ENCODE peak calls at places on chromosomes 13 and 19, in four cellular contexts. G is tibial artery, R is left ventricle myocardium inferior, O is PC-9. J is an unnamed sample.

GRCh38 chr19:5293607-5294089 is 47.0 kb downstream of the PTPRS start:
- DNase-seq in R (no peak), G (no peak), O (no peak), J (no peak)

GRCh38 chr19:30528919-30529318 is 156.7 kb downstream of the ZNF536 start:
- DNase-seq in R (no peak), O (no peak), G (no peak), J (no peak)

GRCh38 chr19:9407827-9408226 is 27.5 kb downstream of the ZNF266 start:
- DNase-seq in G (no peak), R (no peak), O (no peak), J (no peak)

GRCh38 chr13:36029171-36029570 is 102.0 kb downstream of the DCLK1 start:
- DNase-seq in R (no peak), G (no peak), O (no peak), J (peak)

GRCh38 chr13:30690282-30691188 is 44.8 kb upstream of the ALOX5AP start:
- DNase-seq in O (peak), R (peak), G (peak), J (peak)

GRCh38 chr19:49929121-49929610 is at the start of the genes ATF5 and NUP62:
- DNase-seq in G (peak), R (peak), O (peak), J (peak)

GRCh38 chr19:29785955-29786589 is 25.7 kb upstream of the CCNE1 start:
- DNase-seq in R (no peak), G (no peak), O (no peak), J (no peak)

GRCh38 chr13:25771641-25772478 is 280.0 kb downstream of the SHISA2 start:
- DNase-seq in O (no peak), G (no peak), R (no peak), J (peak)

GRCh38 chr19:5680083-5680436 is 256 bp downstream of the MICOS13 start:
- DNase-seq in O (no peak), G (peak), R (no peak), J (no peak)

GRCh38 chr13:94716016-94716415 is 3.7 kb upstream of the SOX21 start:
- DNase-seq in O (no peak), G (no peak), R (no peak), J (no peak)

GRCh38 chr13:53012707-53013106 is 15.9 kb upstream of the OLFM4 start:
- DNase-seq in O (no peak), G (no peak), R (no peak), J (no peak)

GRCh38 chr13:109160887-109161669 is 531.7 kb downstream of the MYO16 start:
- DNase-seq in O (no peak), G (no peak), R (no peak), J (peak)

GRCh38 chr13:34750078-34750703 is 191.9 kb upstream of the NBEA start:
- DNase-seq in O (no peak), R (peak), G (no peak), J (peak)

GRCh38 chr19:17965370-17966114 is 1.4 kb upstream of the KCNN1 start:
- DNase-seq in O (no peak), R (no peak), G (no peak), J (no peak)

GRCh38 chr13:98189841-98190505 is 12.9 kb upstream of the RNF113B start:
- DNase-seq in G (no peak), R (peak), O (no peak), J (no peak)

GRCh38 chr19:40576585-40577451 is at the start of gene SHKBP1:
- DNase-seq in G (peak), O (peak), R (peak), J (peak)

GRCh38 chr13:65336106-65336603 is 1894.0 kb downstream of the PCDH9 start:
- DNase-seq in R (no peak), G (no peak), O (no peak), J (no peak)

GRCh38 chr13:60448907-60449510 is 52.0 kb downstream of the TDRD3 start:
- DNase-seq in R (no peak), G (no peak), O (peak), J (peak)

GRCh38 chr13:73416093-73416492 is 357.3 kb downstream of the KLF5 start:
- DNase-seq in O (no peak), R (no peak), G (no peak), J (no peak)

GRCh38 chr19:17419491-17420266 is at the start of gene MVB12A:
- DNase-seq in R (peak), G (peak), O (peak), J (peak)

GRCh38 chr13:107208889-107209288 is 641.0 kb upstream of the ARGLU1 start:
- DNase-seq in G (no peak), R (no peak), O (no peak), J (no peak)

GRCh38 chr19:681029-681626 is 4.9 kb downstream of the FSTL3 start:
- DNase-seq in G (no peak), O (no peak), R (peak), J (no peak)

GRCh38 chr19:39432677-39433025 is 3.1 kb downstream of the RPS16 start:
- DNase-seq in G (no peak), O (no peak), R (no peak), J (no peak)

GRCh38 chr13:75365724-75366173 is 116.2 kb downstream of the TBC1D4 start:
- DNase-seq in G (no peak), R (no peak), O (peak), J (peak)

GRCh38 chr13:40440990-40441820 is 225.2 kb downstream of the FOXO1 start:
- DNase-seq in G (peak), O (peak), R (peak), J (peak)

GRCh38 chr19:55638864-55639359 is 1.9 kb upstream of the ZNF580 start:
- DNase-seq in R (no peak), G (no peak), O (peak), J (no peak)

GRCh38 chr19:29771708-29772415 is 39.9 kb upstream of the CCNE1 start:
- DNase-seq in G (no peak), O (peak), R (peak), J (peak)

GRCh38 chr13:47337781-47338507 is 441.1 kb upstream of the HTR2A start:
- DNase-seq in G (no peak), R (no peak), O (no peak), J (no peak)

GRCh38 chr19:40674291-40674690 is 16.2 kb downstream of the NUMBL start:
- DNase-seq in G (no peak), O (peak), R (no peak), J (no peak)

GRCh38 chr19:42130254-42130573 is 2.0 kb downstream of the POU2F2 start:
- DNase-seq in G (no peak), R (no peak), O (no peak), J (peak)
- H3K27ac ChIP-seq in G (no peak), R (no peak), O (no peak), J (peak)

GRCh38 chr19:3975637-3976087 is 4.8 kb upstream of the DAPK3 start:
- DNase-seq in G (no peak), R (no peak), O (no peak), J (no peak)

GRCh38 chr19:3976495-3977241 is 5.8 kb upstream of the DAPK3 start:
- DNase-seq in R (no peak), G (no peak), O (no peak), J (no peak)

GRCh38 chr19:3978145-3978544 is 7.1 kb downstream of the EEF2 start:
- DNase-seq in O (no peak), G (no peak), R (no peak), J (no peak)

GRCh38 chr19:3979289-3979673 is 6.0 kb downstream of the EEF2 start:
- DNase-seq in G (no peak), R (no peak), O (no peak), J (no peak)

DNA sequence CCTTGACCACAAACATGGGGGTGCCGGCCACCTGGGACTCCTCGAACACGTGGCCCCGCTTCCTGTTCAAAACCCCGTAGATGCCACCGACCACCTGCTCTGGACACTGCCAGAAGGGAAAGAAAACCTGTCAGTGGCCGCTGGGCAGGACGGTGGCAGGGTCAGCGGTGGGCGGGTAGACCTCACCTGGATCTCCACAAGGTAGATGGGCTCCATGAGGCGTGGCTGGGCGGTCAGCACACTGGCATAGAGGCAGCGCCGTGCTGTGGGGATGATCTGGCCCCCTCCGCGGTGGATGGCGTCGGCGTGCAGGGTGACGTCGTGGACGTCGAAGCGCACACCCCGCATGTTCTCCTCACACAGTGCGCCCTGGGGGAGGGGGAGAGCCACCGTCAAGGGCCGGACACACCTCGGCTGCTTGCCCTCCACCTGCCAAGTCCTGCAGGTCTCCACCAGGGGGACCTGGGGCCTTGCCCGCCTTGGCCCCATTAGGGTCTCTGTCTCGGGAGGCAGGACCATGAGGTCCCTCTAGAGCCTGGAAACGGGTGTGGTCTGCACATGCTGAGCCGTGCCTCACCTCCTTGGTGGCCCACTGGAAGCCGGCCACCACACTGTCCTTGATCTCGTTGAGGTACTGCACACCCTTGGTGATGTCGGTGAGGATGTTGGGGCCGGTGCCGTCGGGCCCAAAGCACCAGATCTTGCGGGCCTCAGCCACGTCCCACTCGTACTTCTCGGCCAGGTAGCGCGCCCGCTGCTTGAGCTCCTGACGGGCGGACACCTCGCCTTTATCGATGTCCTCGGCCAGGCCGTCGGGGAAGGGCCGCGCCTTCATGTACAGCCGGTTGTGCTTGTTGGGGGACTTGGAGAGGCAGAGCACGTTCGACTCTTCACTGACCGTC is 6.6 kb upstream of the DAPK3 start:
- DNase-seq in G (no peak), R (no peak), O (no peak), J (no peak)
- TF ChIP-seq CTCF in G (no peak), R (no peak), O (no peak), J (peak)

GRCh38 chr19:16381756-16382401 is 57.3 kb downstream of the KLF2 start:
- DNase-seq in O (no peak), G (peak), R (peak), J (no peak)
- H3K27ac ChIP-seq in O (no peak), G (peak), R (peak), J (no peak)

DNA sequence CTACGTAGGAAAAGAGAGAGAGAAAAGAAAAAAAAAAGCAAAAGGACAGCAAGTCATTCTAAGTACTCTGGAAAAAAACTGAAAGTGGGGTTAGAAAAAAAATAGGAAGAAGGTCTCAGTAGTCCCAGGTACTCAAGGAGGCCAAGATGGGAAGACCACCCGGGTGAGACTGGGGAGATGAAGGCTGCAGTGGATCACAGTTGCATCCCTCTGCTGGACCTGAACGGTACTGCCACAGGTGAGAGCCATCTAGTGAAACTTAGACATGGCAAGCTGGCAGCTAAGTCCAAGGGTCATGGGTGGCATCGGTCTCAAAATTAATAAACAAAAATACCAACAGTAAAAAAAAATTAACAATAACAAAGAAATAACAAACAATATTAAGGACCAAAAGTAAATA is 41.0 kb upstream of the ZNF91 start:
- DNase-seq in R (no peak), O (peak), G (no peak), J (no peak)
- TF ChIP-seq CTCF in R (peak), O (peak), G (no peak), J (peak)

DNA sequence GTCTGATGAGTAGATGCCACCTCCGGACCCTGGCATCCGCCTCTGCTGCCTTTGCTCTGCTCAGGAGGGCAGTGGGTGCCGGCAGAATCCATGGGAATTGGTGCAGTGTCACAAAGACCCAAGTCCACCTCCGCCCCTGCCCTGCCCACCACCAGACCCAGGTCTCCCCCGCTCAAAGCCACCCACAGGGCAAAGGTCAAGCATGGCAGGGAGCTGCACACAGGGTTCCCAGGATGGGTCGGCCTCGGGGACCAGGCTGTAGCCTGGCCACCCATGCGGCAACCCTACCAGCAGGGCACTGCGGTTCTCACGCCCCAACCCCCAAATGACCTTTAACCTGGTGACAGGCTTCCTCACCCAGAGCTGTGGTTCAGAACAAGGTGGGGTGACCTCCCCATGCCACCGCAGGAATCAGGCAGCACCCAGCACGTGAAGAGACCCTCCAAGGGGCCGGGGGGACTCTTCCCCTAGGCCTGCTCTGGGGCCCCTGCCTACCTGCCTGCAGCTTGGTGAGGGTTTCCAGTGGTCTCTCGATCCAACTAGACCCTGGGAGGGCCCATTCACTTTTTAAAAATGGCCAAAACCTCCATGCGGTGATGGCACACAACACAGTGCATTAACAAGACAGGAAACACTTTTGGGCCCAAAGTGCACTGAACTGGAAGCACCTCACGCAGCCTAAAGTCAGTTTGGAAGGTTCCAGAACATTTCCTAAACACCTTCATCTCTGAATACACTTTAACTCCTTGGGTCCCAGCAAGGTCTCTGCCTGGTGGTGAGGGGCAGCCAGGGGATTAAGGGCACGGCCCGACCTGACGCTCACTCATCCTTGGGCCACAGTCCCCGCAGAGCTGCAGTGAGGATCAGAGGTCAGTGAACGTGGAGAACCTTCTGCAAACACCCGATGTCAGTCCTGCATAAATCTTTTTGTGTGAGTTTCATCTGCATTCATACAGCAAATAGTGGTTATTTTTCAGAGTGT is 11.0 kb downstream of the GAS6 start:
- DNase-seq in G (peak), R (no peak), O (no peak), J (no peak)
- H3K27ac ChIP-seq in G (peak), R (peak), O (no peak), J (no peak)

GRCh38 chr13:51260154-51260553 is 38.0 kb downstream of the FAM124A start:
- DNase-seq in O (no peak), G (no peak), R (no peak), J (no peak)
- TF ChIP-seq CTCF in O (no peak), G (no peak), R (no peak), J (no peak)

GRCh38 chr13:21297452-21297851 is 121.0 kb downstream of the MRPL57 start:
- DNase-seq in O (no peak), G (no peak), R (no peak), J (no peak)

DNA sequence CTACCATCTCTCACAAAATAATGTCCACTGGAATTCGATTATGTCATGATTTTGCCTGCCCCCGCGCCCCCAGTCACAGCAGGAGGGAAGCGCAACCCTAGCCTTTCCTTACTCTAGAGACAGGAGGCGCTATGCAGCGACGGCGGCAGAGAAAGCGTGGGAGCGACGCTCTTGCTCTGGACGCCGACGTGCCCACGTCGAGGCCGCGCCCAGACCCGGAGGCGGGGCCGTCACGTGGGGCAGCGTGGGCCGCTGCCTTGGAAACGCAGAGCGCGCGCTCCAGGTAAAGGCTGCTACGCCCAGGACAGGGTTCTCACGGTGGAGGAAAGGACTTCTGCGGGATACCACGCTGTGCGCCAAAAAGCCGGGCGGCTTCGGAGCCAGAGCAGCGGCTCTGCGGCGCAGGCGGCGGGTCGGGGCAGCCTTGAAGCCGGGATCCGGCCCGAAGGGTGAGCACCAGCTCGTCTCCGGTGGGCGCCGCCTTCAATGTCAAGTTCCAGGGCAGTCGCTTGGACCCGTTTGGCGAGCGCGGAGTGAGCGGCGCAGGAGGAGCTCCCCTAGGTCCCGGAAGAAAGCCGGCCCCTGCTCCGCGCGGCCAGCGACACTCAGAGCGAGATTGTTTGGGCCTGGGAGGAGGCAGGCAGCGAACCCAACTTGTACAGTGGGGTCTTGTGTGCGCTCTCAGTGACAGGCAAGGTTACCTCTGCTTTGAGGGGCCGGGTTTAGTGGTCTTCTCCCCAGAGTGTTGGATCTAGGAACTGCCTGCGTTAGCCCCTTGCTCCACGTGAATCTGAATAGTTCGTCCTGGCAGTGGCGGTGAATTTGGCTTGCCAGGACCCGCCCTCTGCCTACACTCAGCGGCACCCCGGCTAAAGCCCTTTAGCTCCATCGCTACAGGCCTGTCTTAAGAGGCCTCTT is 121.7 kb downstream of the MRPL57 start:
- DNase-seq in R (peak), O (peak), G (peak), J (peak)
- H3K27ac ChIP-seq in R (peak), O (peak), G (peak), J (peak)

J was measured in mammary epithelial cell.